ENCODE peak calls at places on chromosome 12, in six cellular contexts. J, D, P, S, M and X are unnamed samples.

GRCh38 chr12:105470102-105470501 is 139.6 kb downstream of the C12orf75 start:
- DNase-seq in J (no peak), D (peak; percentile 14), P (no peak), S (no peak), M (no peak), X (no peak)

GRCh38 chr12:121048442-121048841 is 9.4 kb upstream of the OASL start:
- DNase-seq in J (no peak), D (no peak), P (no peak), S (no peak), M (no peak), X (no peak)

GRCh38 chr12:47736877-47737676 is 11.8 kb upstream of the ENDOU start:
- DNase-seq in J (peak; percentile 56), D (no peak), P (peak; percentile 64), S (no peak), M (peak; percentile 93), X (no peak)

GRCh38 chr12:89597770-89598169 is 71.9 kb upstream of the POC1B start:
- DNase-seq in J (no peak), D (no peak), P (no peak), S (no peak), M (no peak), X (peak; percentile 12)

GRCh38 chr12:57488397-57489156 is 709 bp downstream of the MARS1 start:
- DNase-seq in J (no peak), D (peak; percentile 56), P (no peak), S (peak; percentile 53), M (no peak), X (no peak)

GRCh38 chr12:459050-459429 is 699 bp upstream of the B4GALNT3 start:
- DNase-seq in J (no peak), D (no peak), P (no peak), S (no peak), M (no peak), X (no peak)

GRCh38 chr12:13135336-13136178 is 32.1 kb upstream of the GSG1 start:
- DNase-seq in J (peak; percentile 84), D (peak; percentile 86), P (no peak), S (no peak), M (peak; percentile 100), X (no peak)

GRCh38 chr12:102816816-102817434 is 100.1 kb downstream of the PAH start:
- DNase-seq in J (peak; percentile 16), D (no peak), P (no peak), S (peak; percentile 27), M (no peak), X (no peak)

GRCh38 chr12:3236345-3237153 is 159.4 kb downstream of the TSPAN9 start:
- DNase-seq in J (peak; percentile 78), D (peak; percentile 94), P (no peak), S (peak; percentile 29), M (peak; percentile 47), X (no peak)

GRCh38 chr12:27521066-27521465 is 2.9 kb upstream of the PPFIBP1 start:
- DNase-seq in J (no peak), D (peak; percentile 88), P (peak; percentile 18), S (no peak), M (peak; percentile 61), X (peak; percentile 2)

GRCh38 chr12:20748198-20748597 is 53.1 kb downstream of the SLCO1C1 start:
- DNase-seq in J (no peak), D (no peak), P (no peak), S (no peak), M (no peak), X (no peak)

GRCh38 chr12:39605996-39606395 is 13.6 kb downstream of the ABCD2 start:
- DNase-seq in J (peak; percentile 7), D (no peak), P (no peak), S (no peak), M (peak; percentile 10), X (no peak)

GRCh38 chr12:113103756-113104450 is 31.7 kb downstream of the RASAL1 start:
- DNase-seq in J (no peak), D (peak; percentile 97), P (no peak), S (peak; percentile 62), M (no peak), X (no peak)

GRCh38 chr12:93025145-93026103 is 96.3 kb upstream of the EEA1 start:
- DNase-seq in J (peak; percentile 11), D (no peak), P (no peak), S (peak; percentile 40), M (peak; percentile 52), X (peak; percentile 57)

GRCh38 chr12:119328111-119328510 is 6.4 kb upstream of the CCDC60 start:
- DNase-seq in J (peak; percentile 25), D (peak; percentile 94), P (no peak), S (no peak), M (no peak), X (peak; percentile 9)

GRCh38 chr12:3920378-3921141 is 47.4 kb upstream of the PARP11 start:
- DNase-seq in J (no peak), D (no peak), P (no peak), S (no peak), M (no peak), X (no peak)

GRCh38 chr12:122005252-122005651 is 16.4 kb upstream of the BCL7A start:
- DNase-seq in J (no peak), D (no peak), P (no peak), S (peak; percentile 69), M (no peak), X (no peak)

GRCh38 chr12:19681007-19681406 is 241.7 kb downstream of the AEBP2 start:
- DNase-seq in J (no peak), D (peak; percentile 82), P (no peak), S (no peak), M (no peak), X (no peak)

GRCh38 chr12:31482816-31483215 is 108.1 kb downstream of the DENND5B start:
- DNase-seq in J (peak; percentile 40), D (no peak), P (no peak), S (no peak), M (no peak), X (peak; percentile 7)

GRCh38 chr12:114686421-114687268 is 2.7 kb upstream of the TBX3 start:
- DNase-seq in J (no peak), D (peak; percentile 93), P (no peak), S (no peak), M (no peak), X (no peak)